ENCODE peak calls at places on chromosomes 7 and 10, in five cellular contexts. N is lower leg skin; X is midbrain; G is CD8-positive, alpha-beta memory T cell; U is HS-27A. L is an unnamed sample.

GRCh38 chr10:112094984-112095383 is 88.6 kb downstream of the GPAM start:
- DNase-seq in X (no peak), N (no peak), G (no peak), U (no peak), L (no peak)

GRCh38 chr10:122286872-122287271 is 15.8 kb downstream of the BTBD16 start:
- DNase-seq in N (no peak), U (no peak), G (no peak), X (peak; percentile 11), L (no peak)

GRCh38 chr10:72229261-72230251 is 13.5 kb upstream of the ASCC1 start:
- DNase-seq in N (no peak), G (no peak), X (no peak), U (no peak), L (no peak)

GRCh38 chr7:130733866-130734524 is at the start of gene KLF14:
- DNase-seq in U (no peak), X (no peak), G (peak; percentile 20), N (no peak), L (no peak)

GRCh38 chr7:97027427-97028234 is 3.0 kb upstream of the DLX5 start:
- DNase-seq in X (peak; percentile 83), U (peak; percentile 59), N (peak; percentile 78), G (peak; percentile 37), L (peak; percentile 49)

GRCh38 chr7:107938448-107939250 is 47.7 kb downstream of the DLD start:
- DNase-seq in N (no peak), G (no peak), X (no peak), U (no peak), L (no peak)

GRCh38 chr10:121696854-121697253 is 98.6 kb upstream of the FGFR2 start:
- DNase-seq in G (no peak), U (no peak), N (no peak), X (no peak), L (no peak)

GRCh38 chr7:727806-728460 is 852 bp upstream of the PRKAR1B start:
- DNase-seq in U (no peak), X (no peak), N (no peak), G (no peak), L (no peak)